ENCODE peak calls at places on chromosomes 7 and 10, in ten cellular contexts. One of them, this sample, is unnamed.

GRCh38 chr7:101832205-101832631 is 14.8 kb downstream of the CUX1 start:
- DNase-seq in NCI-H460: no peak
- DNase-seq in WERI-Rb-1: no peak
- DNase-seq in NCI-H2029: no peak
- DNase-seq in heart left ventricle: no peak
- DNase-seq in heart right ventricle: no peak
- DNase-seq in NCI-H446 treated with DMSO at 0.1 percent for 48 hours: no peak
- DNase-seq in H1: no peak
- DNase-seq in GM12865: no peak
- DNase-seq in cardiac fibroblast: no peak
- DNase-seq in this sample: no peak

GRCh38 chr7:107742678-107743566 is 1.0 kb upstream of the CBLL1 start:
- DNase-seq in NCI-H460: no peak
- DNase-seq in WERI-Rb-1: no peak
- DNase-seq in NCI-H2029: peak
- DNase-seq in heart left ventricle: peak
- DNase-seq in heart right ventricle: peak
- DNase-seq in NCI-H446 treated with DMSO at 0.1 percent for 48 hours: no peak
- DNase-seq in H1: peak
- DNase-seq in GM12865: no peak
- DNase-seq in cardiac fibroblast: no peak
- DNase-seq in this sample: peak

GRCh38 chr7:6590645-6591110 is 857 bp downstream of the INTS15 start:
- DNase-seq in NCI-H460: no peak
- DNase-seq in WERI-Rb-1: peak
- DNase-seq in NCI-H2029: no peak
- DNase-seq in heart left ventricle: no peak
- DNase-seq in heart right ventricle: no peak
- DNase-seq in NCI-H446 treated with DMSO at 0.1 percent for 48 hours: no peak
- DNase-seq in H1: no peak
- DNase-seq in GM12865: no peak
- DNase-seq in cardiac fibroblast: no peak
- DNase-seq in this sample: no peak

GRCh38 chr10:17713133-17713532 is 38.9 kb upstream of the TMEM236 start:
- DNase-seq in NCI-H460: no peak
- DNase-seq in WERI-Rb-1: no peak
- DNase-seq in NCI-H2029: no peak
- DNase-seq in heart left ventricle: no peak
- DNase-seq in heart right ventricle: no peak
- DNase-seq in NCI-H446 treated with DMSO at 0.1 percent for 48 hours: no peak
- DNase-seq in H1: no peak
- DNase-seq in GM12865: no peak
- DNase-seq in cardiac fibroblast: no peak
- DNase-seq in this sample: no peak

GRCh38 chr7:28503396-28503795 is 91.1 kb downstream of the CREB5 start:
- DNase-seq in NCI-H460: no peak
- DNase-seq in WERI-Rb-1: no peak
- DNase-seq in NCI-H2029: no peak
- DNase-seq in heart left ventricle: no peak
- DNase-seq in heart right ventricle: no peak
- DNase-seq in NCI-H446 treated with DMSO at 0.1 percent for 48 hours: no peak
- DNase-seq in H1: no peak
- DNase-seq in GM12865: no peak
- DNase-seq in cardiac fibroblast: no peak
- DNase-seq in this sample: no peak

GRCh38 chr10:126634915-126635314 is 35.6 kb downstream of the C10orf90 start:
- DNase-seq in NCI-H460: no peak
- DNase-seq in WERI-Rb-1: no peak
- DNase-seq in NCI-H2029: no peak
- DNase-seq in heart left ventricle: no peak
- DNase-seq in heart right ventricle: no peak
- DNase-seq in NCI-H446 treated with DMSO at 0.1 percent for 48 hours: no peak
- DNase-seq in H1: no peak
- DNase-seq in GM12865: no peak
- DNase-seq in cardiac fibroblast: no peak
- DNase-seq in this sample: no peak

GRCh38 chr7:7895754-7896153 is 72.8 kb upstream of the GLCCI1 start:
- DNase-seq in NCI-H460: no peak
- DNase-seq in WERI-Rb-1: no peak
- DNase-seq in NCI-H2029: no peak
- DNase-seq in heart left ventricle: no peak
- DNase-seq in heart right ventricle: no peak
- DNase-seq in NCI-H446 treated with DMSO at 0.1 percent for 48 hours: no peak
- DNase-seq in H1: no peak
- DNase-seq in GM12865: no peak
- DNase-seq in cardiac fibroblast: no peak
- DNase-seq in this sample: no peak

GRCh38 chr10:3783313-3783689 is 1.7 kb downstream of the KLF6 start:
- DNase-seq in NCI-H460: no peak
- DNase-seq in WERI-Rb-1: peak
- DNase-seq in NCI-H2029: no peak
- DNase-seq in heart left ventricle: peak
- DNase-seq in heart right ventricle: peak
- DNase-seq in NCI-H446 treated with DMSO at 0.1 percent for 48 hours: peak
- DNase-seq in H1: no peak
- DNase-seq in GM12865: peak
- DNase-seq in cardiac fibroblast: peak
- DNase-seq in this sample: peak

GRCh38 chr7:150964593-150965111 is 13.5 kb downstream of the KCNH2 start:
- DNase-seq in NCI-H460: no peak
- DNase-seq in WERI-Rb-1: peak
- DNase-seq in NCI-H2029: peak
- DNase-seq in heart left ventricle: peak
- DNase-seq in heart right ventricle: peak
- DNase-seq in NCI-H446 treated with DMSO at 0.1 percent for 48 hours: no peak
- DNase-seq in H1: no peak
- DNase-seq in GM12865: no peak
- DNase-seq in cardiac fibroblast: no peak
- DNase-seq in this sample: no peak

GRCh38 chr7:44590910-44591309 is 8.9 kb upstream of the TMED4 start:
- DNase-seq in NCI-H460: no peak
- DNase-seq in WERI-Rb-1: no peak
- DNase-seq in NCI-H2029: no peak
- DNase-seq in heart left ventricle: no peak
- DNase-seq in heart right ventricle: no peak
- DNase-seq in NCI-H446 treated with DMSO at 0.1 percent for 48 hours: no peak
- DNase-seq in H1: no peak
- DNase-seq in GM12865: no peak
- DNase-seq in cardiac fibroblast: no peak
- DNase-seq in this sample: no peak

GRCh38 chr10:132509506-132510173 is 27.9 kb upstream of the INPP5A start:
- DNase-seq in NCI-H460: no peak
- DNase-seq in WERI-Rb-1: no peak
- DNase-seq in NCI-H2029: no peak
- DNase-seq in heart left ventricle: no peak
- DNase-seq in heart right ventricle: no peak
- DNase-seq in NCI-H446 treated with DMSO at 0.1 percent for 48 hours: no peak
- DNase-seq in H1: no peak
- DNase-seq in GM12865: no peak
- DNase-seq in cardiac fibroblast: no peak
- DNase-seq in this sample: no peak

This sample was measured in right lobe of liver.